ENCODE peak calls at places on chromosomes 16 and 17, in six cellular contexts. M is kidney tubule cell; C is EL; R is neural crest cell; S is activated naive CD4-positive, alpha-beta T cell treated with anti-CD3 and anti-CD28 coated beads for 36 hours; X is NCI-H1417. Y is an unnamed sample.

GRCh38 chr17:64196626-64197025 is 66.4 kb downstream of the TEX2 start:
- DNase-seq in M (peak; percentile 17), C (peak; percentile 88), R (no peak), S (no peak), X (no peak), Y (no peak)

GRCh38 chr16:14489460-14489859 is 140.6 kb downstream of the PARN start:
- DNase-seq in M (peak; percentile 73), C (no peak), R (no peak), S (peak; percentile 6), X (no peak), Y (no peak)

GRCh38 chr17:39787743-39788484 is 50.2 kb downstream of the GRB7 start:
- DNase-seq in M (peak; percentile 2), C (peak; percentile 6), R (no peak), S (no peak), X (no peak), Y (no peak)

GRCh38 chr16:67255553-67256030 is 6.8 kb downstream of the SLC9A5 start:
- DNase-seq in M (no peak), C (no peak), R (no peak), S (no peak), X (no peak), Y (no peak)

GRCh38 chr16:13992322-13992721 is 72.4 kb downstream of the ERCC4 start:
- DNase-seq in M (no peak), C (no peak), R (no peak), S (no peak), X (no peak), Y (no peak)

GRCh38 chr17:68868708-68869107 is 86.5 kb downstream of the ABCA8 start:
- DNase-seq in M (peak; percentile 2), C (no peak), R (no peak), S (no peak), X (no peak), Y (no peak)

GRCh38 chr17:70139449-70139993 is 29.8 kb upstream of the KCNJ2 start:
- DNase-seq in M (no peak), C (no peak), R (no peak), S (no peak), X (no peak), Y (no peak)

GRCh38 chr17:45918241-45918745 is 23.9 kb downstream of the MAPT start:
- DNase-seq in M (no peak), C (no peak), R (no peak), S (no peak), X (no peak), Y (no peak)

GRCh38 chr17:16507918-16508533 is 16.0 kb upstream of the LRRC75A start:
- DNase-seq in M (peak; percentile 30), C (no peak), R (no peak), S (no peak), X (no peak), Y (no peak)

GRCh38 chr17:37220609-37220953 is 155.2 kb upstream of the C17orf78 start:
- DNase-seq in M (peak; percentile 35), C (peak; percentile 43), R (no peak), S (peak; percentile 40), X (peak; percentile 38), Y (peak; percentile 94)